ENCODE peak calls at places on chromosomes 3 and 15, in eight cellular contexts. Q is lower lobe of right lung; I is suprapubic skin; Z is stomach; T is lung; X is SJSA1; V is CD8-positive, alpha-beta memory T cell; S is GM23338. W is an unnamed sample.
A peak's percentile ranks its signal among the peaks of the same experiment; 100 is the strongest.

GRCh38 chr15:93118904-93119303 is 29.9 kb upstream of the RGMA start:
- DNase-seq in Q (no peak), I (no peak), Z (no peak), T (no peak), X (no peak), V (no peak), S (no peak), W (no peak)

GRCh38 chr3:102206506-102207145 is 228.2 kb upstream of the ZPLD1 start:
- DNase-seq in Q (peak; percentile 78), I (no peak), Z (peak; percentile 46), T (peak; percentile 88), X (no peak), V (no peak), S (peak; percentile 24), W (no peak)

GRCh38 chr3:161042023-161042501 is 63.1 kb downstream of the B3GALNT1 start:
- DNase-seq in Q (no peak), I (no peak), Z (no peak), T (no peak), X (peak; percentile 69), V (no peak), S (no peak), W (no peak)

GRCh38 chr3:173411288-173412064 is 13.9 kb downstream of the NLGN1 start:
- DNase-seq in Q (peak; percentile 52), I (no peak), Z (no peak), T (peak; percentile 39), X (no peak), V (no peak), S (peak; percentile 37), W (peak; percentile 49)

GRCh38 chr15:67322481-67322880 is 67.9 kb downstream of the IQCH start:
- DNase-seq in Q (no peak), I (no peak), Z (no peak), T (no peak), X (no peak), V (no peak), S (peak; percentile 24), W (no peak)

GRCh38 chr3:144362126-144362525 is 390.5 kb downstream of the DIPK2A start:
- DNase-seq in Q (no peak), I (no peak), Z (no peak), T (no peak), X (no peak), V (no peak), S (no peak), W (no peak)

GRCh38 chr3:139491027-139491700 is 14.8 kb upstream of the RBP2 start:
- DNase-seq in Q (no peak), I (no peak), Z (no peak), T (no peak), X (no peak), V (no peak), S (peak; percentile 19), W (no peak)

GRCh38 chr3:101781166-101781565 is 2.2 kb downstream of the NXPE3 start:
- DNase-seq in Q (no peak), I (no peak), Z (no peak), T (no peak), X (no peak), V (no peak), S (peak; percentile 13), W (peak; percentile 70)

GRCh38 chr15:94666553-94666952 is 435.2 kb downstream of the MCTP2 start:
- DNase-seq in Q (no peak), I (no peak), Z (no peak), T (no peak), X (no peak), V (no peak), S (no peak), W (no peak)

GRCh38 chr3:114120211-114120610 is 58.6 kb downstream of the DRD3 start:
- DNase-seq in Q (no peak), I (no peak), Z (no peak), T (no peak), X (no peak), V (no peak), S (no peak), W (no peak)

GRCh38 chr3:28980131-28980530 is 300.7 kb upstream of the RBMS3 start:
- DNase-seq in Q (no peak), I (no peak), Z (no peak), T (no peak), X (no peak), V (no peak), S (no peak), W (no peak)

GRCh38 chr3:30438121-30438520 is 168.3 kb upstream of the TGFBR2 start:
- DNase-seq in Q (no peak), I (no peak), Z (no peak), T (no peak), X (no peak), V (no peak), S (no peak), W (no peak)

GRCh38 chr3:30440147-30440604 is 166.2 kb upstream of the TGFBR2 start:
- DNase-seq in Q (no peak), I (no peak), Z (peak; percentile 48), T (peak; percentile 31), X (no peak), V (no peak), S (no peak), W (no peak)

GRCh38 chr3:30439451-30440053 is 166.8 kb upstream of the TGFBR2 start:
- DNase-seq in Q (no peak), I (no peak), Z (no peak), T (no peak), X (no peak), V (no peak), S (no peak), W (no peak)

GRCh38 chr3:30443756-30444673 is 162.4 kb upstream of the TGFBR2 start:
- DNase-seq in Q (no peak), I (no peak), Z (no peak), T (no peak), X (no peak), V (no peak), S (no peak), W (no peak)

DNA sequence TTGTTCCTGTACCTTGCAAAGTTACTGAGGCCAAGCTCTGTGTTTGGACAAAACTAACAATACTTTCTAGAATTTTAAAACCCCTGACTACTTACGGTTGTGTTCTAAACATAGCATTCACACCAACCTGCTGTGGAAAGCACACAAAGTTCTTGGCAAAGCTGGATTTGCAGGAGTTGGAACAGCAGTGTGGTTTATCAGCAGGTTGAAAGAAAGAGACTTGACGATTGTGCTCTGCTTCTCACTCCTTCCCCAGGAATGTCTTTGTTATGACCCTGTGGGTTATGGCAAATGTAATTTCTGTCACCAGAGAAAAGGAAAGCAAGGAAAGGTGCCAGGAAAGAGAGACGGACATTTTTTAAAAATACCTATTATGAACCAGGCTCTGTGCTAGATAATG is 165.5 kb upstream of the TGFBR2 start:
- DNase-seq in Q (no peak), I (no peak), Z (peak; percentile 63), T (no peak), X (no peak), V (no peak), S (peak; percentile 7), W (no peak)
- H3K4me1 ChIP-seq in Q (peaks cover 29% of the 10 kb centered on the region), I (peaks cover 6% of the 10 kb centered on the region), Z (peaks cover 31% of the 10 kb centered on the region), T (peaks cover 19% of the 10 kb centered on the region), X (peaks cover 29% of the 10 kb centered on the region), V (peaks cover 6% of the 10 kb centered on the region), S (peaks cover 15% of the 10 kb centered on the region), W (no peaks in the 10 kb centered on the region)

GRCh38 chr3:184188080-184188479 is 2.1 kb downstream of the ABCF3 start:
- DNase-seq in Q (no peak), I (no peak), Z (no peak), T (no peak), X (no peak), V (no peak), S (no peak), W (no peak)
- H3K36me3 ChIP-seq in Q (peaks cover 66% of the 10 kb centered on the region), I (peaks cover 61% of the 10 kb centered on the region), Z (peaks cover 72% of the 10 kb centered on the region), T (peaks cover 15% of the 10 kb centered on the region), X (peaks cover 89% of the 10 kb centered on the region), V (peaks cover 58% of the 10 kb centered on the region), S (peaks cover 15% of the 10 kb centered on the region), W (peaks cover 70% of the 10 kb centered on the region)

GRCh38 chr3:169146112-169146665 is 517.3 kb downstream of the MECOM start:
- DNase-seq in Q (peak; percentile 70), I (no peak), Z (peak; percentile 73), T (peak; percentile 60), X (peak; percentile 66), V (no peak), S (peak; percentile 74), W (peak; percentile 52)
- H3K4me3 ChIP-seq in Q (peak overlapping the region; percentile 57), I (peak overlapping the region; percentile 50), Z (peak overlapping the region; percentile 56), T (peak overlapping the region; percentile 54), X (peak overlapping the region; percentile 72), V (no peak overlapping the region), S (peak overlapping the region; percentile 73), W (peak overlapping the region; percentile 45)

GRCh38 chr3:172128852-172129251 is 89.5 kb downstream of the FNDC3B start:
- DNase-seq in Q (no peak), I (no peak), Z (no peak), T (no peak), X (no peak), V (no peak), S (no peak), W (no peak)
- H3K4me1 ChIP-seq in Q (peaks cover 93% of the 10 kb centered on the region), I (peaks cover 60% of the 10 kb centered on the region), Z (peaks cover 100% of the 10 kb centered on the region), T (peaks cover 41% of the 10 kb centered on the region), X (peaks cover 49% of the 10 kb centered on the region), V (peaks cover 23% of the 10 kb centered on the region), S (peaks cover 64% of the 10 kb centered on the region), W (peaks cover 32% of the 10 kb centered on the region)

GRCh38 chr3:124999897-125000296 is 55.9 kb downstream of the HEG1 start:
- DNase-seq in Q (no peak), I (no peak), Z (no peak), T (no peak), X (no peak), V (no peak), S (no peak), W (no peak)
- H3K36me3 ChIP-seq in Q (peaks cover 90% of the 10 kb centered on the region), I (peaks cover 46% of the 10 kb centered on the region), Z (peaks cover 43% of the 10 kb centered on the region), T (peaks cover 17% of the 10 kb centered on the region), X (peaks cover 98% of the 10 kb centered on the region), V (peaks cover 35% of the 10 kb centered on the region), S (no peaks in the 10 kb centered on the region), W (peaks cover 23% of the 10 kb centered on the region)

GRCh38 chr15:51620647-51621046 is 1.9 kb downstream of the DMXL2 start:
- DNase-seq in Q (no peak), I (no peak), Z (no peak), T (no peak), X (no peak), V (no peak), S (no peak), W (no peak)
- H3K4me3 ChIP-seq in Q (peak overlapping the region; percentile 94), I (no peak overlapping the region), Z (no peak overlapping the region), T (no peak overlapping the region), X (no peak overlapping the region), V (no peak overlapping the region), S (no peak overlapping the region), W (peak overlapping the region; percentile 76)